ENCODE peak calls at places on chromosomes 7 and 10, in five cellular contexts. One of them, this sample, is unnamed.

GRCh38 chr10:130889240-130889639 is 422.3 kb downstream of the TCERG1L start:
- DNase-seq in activated CD8-positive, alpha-beta memory T cell treated with anti-CD3 and anti-CD28 coated beads for 24 hours: no peak
- DNase-seq in stimulated activated CD8-positive, alpha-beta memory T cell treated with anti-CD3 and anti-CD28 coated beads, Interleukin-15, amount 100 ng/mL, for 4 hours: no peak
- DNase-seq in mammary epithelial cell: no peak
- DNase-seq in activated naive CD4-positive, alpha-beta T cell treated with anti-CD3 and anti-CD28 coated beads for 36 hours: no peak
- DNase-seq in this sample: no peak

GRCh38 chr7:1708640-1709249 is 38.7 kb downstream of the ELFN1 start:
- DNase-seq in activated naive CD4-positive, alpha-beta T cell treated with anti-CD3 and anti-CD28 coated beads for 36 hours: no peak
- DNase-seq in activated CD8-positive, alpha-beta memory T cell treated with anti-CD3 and anti-CD28 coated beads for 24 hours: no peak
- DNase-seq in mammary epithelial cell: no peak
- DNase-seq in stimulated activated CD8-positive, alpha-beta memory T cell treated with anti-CD3 and anti-CD28 coated beads, Interleukin-15, amount 100 ng/mL, for 4 hours: no peak
- DNase-seq in this sample: no peak

GRCh38 chr10:80598084-80598798 is 60.5 kb downstream of the SH2D4B start:
- DNase-seq in stimulated activated CD8-positive, alpha-beta memory T cell treated with anti-CD3 and anti-CD28 coated beads, Interleukin-15, amount 100 ng/mL, for 4 hours: no peak
- DNase-seq in mammary epithelial cell: no peak
- DNase-seq in activated CD8-positive, alpha-beta memory T cell treated with anti-CD3 and anti-CD28 coated beads for 24 hours: no peak
- DNase-seq in activated naive CD4-positive, alpha-beta T cell treated with anti-CD3 and anti-CD28 coated beads for 36 hours: no peak
- DNase-seq in this sample: no peak

GRCh38 chr7:103073989-103074518 is 542 bp downstream of the FBXL13 start:
- DNase-seq in activated CD8-positive, alpha-beta memory T cell treated with anti-CD3 and anti-CD28 coated beads for 24 hours: no peak
- DNase-seq in mammary epithelial cell: no peak
- DNase-seq in stimulated activated CD8-positive, alpha-beta memory T cell treated with anti-CD3 and anti-CD28 coated beads, Interleukin-15, amount 100 ng/mL, for 4 hours: no peak
- DNase-seq in activated naive CD4-positive, alpha-beta T cell treated with anti-CD3 and anti-CD28 coated beads for 36 hours: no peak
- DNase-seq in this sample: no peak

GRCh38 chr10:31490858-31491504 is 172.0 kb downstream of the ZEB1 start:
- DNase-seq in activated naive CD4-positive, alpha-beta T cell treated with anti-CD3 and anti-CD28 coated beads for 36 hours: peak; percentile 27
- DNase-seq in mammary epithelial cell: peak; percentile 29
- DNase-seq in stimulated activated CD8-positive, alpha-beta memory T cell treated with anti-CD3 and anti-CD28 coated beads, Interleukin-15, amount 100 ng/mL, for 4 hours: no peak
- DNase-seq in activated CD8-positive, alpha-beta memory T cell treated with anti-CD3 and anti-CD28 coated beads for 24 hours: no peak
- DNase-seq in this sample: peak; percentile 49

GRCh38 chr10:103139803-103140202 is 53.3 kb downstream of the NT5C2 start:
- DNase-seq in activated CD8-positive, alpha-beta memory T cell treated with anti-CD3 and anti-CD28 coated beads for 24 hours: no peak
- DNase-seq in stimulated activated CD8-positive, alpha-beta memory T cell treated with anti-CD3 and anti-CD28 coated beads, Interleukin-15, amount 100 ng/mL, for 4 hours: no peak
- DNase-seq in activated naive CD4-positive, alpha-beta T cell treated with anti-CD3 and anti-CD28 coated beads for 36 hours: peak; percentile 10
- DNase-seq in mammary epithelial cell: no peak
- DNase-seq in this sample: no peak

GRCh38 chr10:75108684-75109458 is 2.6 kb upstream of the SAMD8 start:
- DNase-seq in stimulated activated CD8-positive, alpha-beta memory T cell treated with anti-CD3 and anti-CD28 coated beads, Interleukin-15, amount 100 ng/mL, for 4 hours: no peak
- DNase-seq in activated naive CD4-positive, alpha-beta T cell treated with anti-CD3 and anti-CD28 coated beads for 36 hours: no peak
- DNase-seq in activated CD8-positive, alpha-beta memory T cell treated with anti-CD3 and anti-CD28 coated beads for 24 hours: peak; percentile 57
- DNase-seq in mammary epithelial cell: no peak
- DNase-seq in this sample: no peak

GRCh38 chr10:116721991-116722392 is 20.4 kb downstream of the HSPA12A start:
- DNase-seq in activated CD8-positive, alpha-beta memory T cell treated with anti-CD3 and anti-CD28 coated beads for 24 hours: no peak
- DNase-seq in mammary epithelial cell: no peak
- DNase-seq in activated naive CD4-positive, alpha-beta T cell treated with anti-CD3 and anti-CD28 coated beads for 36 hours: no peak
- DNase-seq in stimulated activated CD8-positive, alpha-beta memory T cell treated with anti-CD3 and anti-CD28 coated beads, Interleukin-15, amount 100 ng/mL, for 4 hours: no peak
- DNase-seq in this sample: no peak

GRCh38 chr7:140060788-140061606 is 1.8 kb downstream of the PARP12 start:
- DNase-seq in activated naive CD4-positive, alpha-beta T cell treated with anti-CD3 and anti-CD28 coated beads for 36 hours: no peak
- DNase-seq in stimulated activated CD8-positive, alpha-beta memory T cell treated with anti-CD3 and anti-CD28 coated beads, Interleukin-15, amount 100 ng/mL, for 4 hours: no peak
- DNase-seq in mammary epithelial cell: no peak
- DNase-seq in activated CD8-positive, alpha-beta memory T cell treated with anti-CD3 and anti-CD28 coated beads for 24 hours: no peak
- DNase-seq in this sample: no peak

GRCh38 chr10:72890086-72890485 is 3.5 kb upstream of the OIT3 start:
- DNase-seq in stimulated activated CD8-positive, alpha-beta memory T cell treated with anti-CD3 and anti-CD28 coated beads, Interleukin-15, amount 100 ng/mL, for 4 hours: no peak
- DNase-seq in activated CD8-positive, alpha-beta memory T cell treated with anti-CD3 and anti-CD28 coated beads for 24 hours: no peak
- DNase-seq in mammary epithelial cell: no peak
- DNase-seq in activated naive CD4-positive, alpha-beta T cell treated with anti-CD3 and anti-CD28 coated beads for 36 hours: no peak
- DNase-seq in this sample: no peak

GRCh38 chr10:128324058-128324457 is 197.8 kb upstream of the MKI67 start:
- DNase-seq in stimulated activated CD8-positive, alpha-beta memory T cell treated with anti-CD3 and anti-CD28 coated beads, Interleukin-15, amount 100 ng/mL, for 4 hours: no peak
- DNase-seq in mammary epithelial cell: no peak
- DNase-seq in activated naive CD4-positive, alpha-beta T cell treated with anti-CD3 and anti-CD28 coated beads for 36 hours: peak; percentile 18
- DNase-seq in activated CD8-positive, alpha-beta memory T cell treated with anti-CD3 and anti-CD28 coated beads for 24 hours: no peak
- DNase-seq in this sample: no peak

GRCh38 chr7:28813238-28813962 is 144.7 kb downstream of the TRIL start:
- DNase-seq in mammary epithelial cell: no peak
- DNase-seq in activated CD8-positive, alpha-beta memory T cell treated with anti-CD3 and anti-CD28 coated beads for 24 hours: no peak
- DNase-seq in activated naive CD4-positive, alpha-beta T cell treated with anti-CD3 and anti-CD28 coated beads for 36 hours: no peak
- DNase-seq in stimulated activated CD8-positive, alpha-beta memory T cell treated with anti-CD3 and anti-CD28 coated beads, Interleukin-15, amount 100 ng/mL, for 4 hours: no peak
- DNase-seq in this sample: no peak

GRCh38 chr10:35271086-35271834 is 65.0 kb upstream of the CCNY start:
- DNase-seq in activated CD8-positive, alpha-beta memory T cell treated with anti-CD3 and anti-CD28 coated beads for 24 hours: no peak
- DNase-seq in activated naive CD4-positive, alpha-beta T cell treated with anti-CD3 and anti-CD28 coated beads for 36 hours: no peak
- DNase-seq in stimulated activated CD8-positive, alpha-beta memory T cell treated with anti-CD3 and anti-CD28 coated beads, Interleukin-15, amount 100 ng/mL, for 4 hours: no peak
- DNase-seq in mammary epithelial cell: no peak
- DNase-seq in this sample: no peak

GRCh38 chr7:91463330-91463729 is 199.1 kb downstream of the FZD1 start:
- DNase-seq in activated CD8-positive, alpha-beta memory T cell treated with anti-CD3 and anti-CD28 coated beads for 24 hours: no peak
- DNase-seq in activated naive CD4-positive, alpha-beta T cell treated with anti-CD3 and anti-CD28 coated beads for 36 hours: no peak
- DNase-seq in mammary epithelial cell: no peak
- DNase-seq in stimulated activated CD8-positive, alpha-beta memory T cell treated with anti-CD3 and anti-CD28 coated beads, Interleukin-15, amount 100 ng/mL, for 4 hours: no peak
- DNase-seq in this sample: no peak

GRCh38 chr7:89021741-89022140 is 226.2 kb upstream of the TEX47 start:
- DNase-seq in activated naive CD4-positive, alpha-beta T cell treated with anti-CD3 and anti-CD28 coated beads for 36 hours: no peak
- DNase-seq in mammary epithelial cell: no peak
- DNase-seq in stimulated activated CD8-positive, alpha-beta memory T cell treated with anti-CD3 and anti-CD28 coated beads, Interleukin-15, amount 100 ng/mL, for 4 hours: no peak
- DNase-seq in activated CD8-positive, alpha-beta memory T cell treated with anti-CD3 and anti-CD28 coated beads for 24 hours: no peak
- DNase-seq in this sample: no peak

GRCh38 chr10:14024349-14025202 is 306.1 kb downstream of the FRMD4A start:
- DNase-seq in mammary epithelial cell: no peak
- DNase-seq in stimulated activated CD8-positive, alpha-beta memory T cell treated with anti-CD3 and anti-CD28 coated beads, Interleukin-15, amount 100 ng/mL, for 4 hours: no peak
- DNase-seq in activated naive CD4-positive, alpha-beta T cell treated with anti-CD3 and anti-CD28 coated beads for 36 hours: no peak
- DNase-seq in activated CD8-positive, alpha-beta memory T cell treated with anti-CD3 and anti-CD28 coated beads for 24 hours: no peak
- DNase-seq in this sample: no peak

GRCh38 chr10:67772894-67773511 is 65.0 kb downstream of the DNAJC12 start:
- DNase-seq in activated naive CD4-positive, alpha-beta T cell treated with anti-CD3 and anti-CD28 coated beads for 36 hours: no peak
- DNase-seq in activated CD8-positive, alpha-beta memory T cell treated with anti-CD3 and anti-CD28 coated beads for 24 hours: no peak
- DNase-seq in stimulated activated CD8-positive, alpha-beta memory T cell treated with anti-CD3 and anti-CD28 coated beads, Interleukin-15, amount 100 ng/mL, for 4 hours: no peak
- DNase-seq in mammary epithelial cell: no peak
- DNase-seq in this sample: no peak

GRCh38 chr7:78176186-78176585 is 377.6 kb downstream of the PHTF2 start:
- DNase-seq in mammary epithelial cell: no peak
- DNase-seq in activated naive CD4-positive, alpha-beta T cell treated with anti-CD3 and anti-CD28 coated beads for 36 hours: no peak
- DNase-seq in stimulated activated CD8-positive, alpha-beta memory T cell treated with anti-CD3 and anti-CD28 coated beads, Interleukin-15, amount 100 ng/mL, for 4 hours: no peak
- DNase-seq in activated CD8-positive, alpha-beta memory T cell treated with anti-CD3 and anti-CD28 coated beads for 24 hours: no peak
- DNase-seq in this sample: no peak

GRCh38 chr7:37916017-37916672 is 472 bp downstream of the SFRP4 start:
- DNase-seq in activated naive CD4-positive, alpha-beta T cell treated with anti-CD3 and anti-CD28 coated beads for 36 hours: no peak
- DNase-seq in mammary epithelial cell: peak; percentile 14
- DNase-seq in activated CD8-positive, alpha-beta memory T cell treated with anti-CD3 and anti-CD28 coated beads for 24 hours: no peak
- DNase-seq in stimulated activated CD8-positive, alpha-beta memory T cell treated with anti-CD3 and anti-CD28 coated beads, Interleukin-15, amount 100 ng/mL, for 4 hours: no peak
- DNase-seq in this sample: no peak

GRCh38 chr10:76303682-76304316 is 872.4 kb downstream of the LRMDA start:
- DNase-seq in mammary epithelial cell: peak; percentile 51
- DNase-seq in activated naive CD4-positive, alpha-beta T cell treated with anti-CD3 and anti-CD28 coated beads for 36 hours: peak; percentile 42
- DNase-seq in activated CD8-positive, alpha-beta memory T cell treated with anti-CD3 and anti-CD28 coated beads for 24 hours: no peak
- DNase-seq in stimulated activated CD8-positive, alpha-beta memory T cell treated with anti-CD3 and anti-CD28 coated beads, Interleukin-15, amount 100 ng/mL, for 4 hours: no peak
- DNase-seq in this sample: peak; percentile 17

GRCh38 chr10:33460461-33461294 is 126.2 kb upstream of the NRP1 start:
- DNase-seq in stimulated activated CD8-positive, alpha-beta memory T cell treated with anti-CD3 and anti-CD28 coated beads, Interleukin-15, amount 100 ng/mL, for 4 hours: no peak
- DNase-seq in activated CD8-positive, alpha-beta memory T cell treated with anti-CD3 and anti-CD28 coated beads for 24 hours: no peak
- DNase-seq in mammary epithelial cell: no peak
- DNase-seq in activated naive CD4-positive, alpha-beta T cell treated with anti-CD3 and anti-CD28 coated beads for 36 hours: no peak
- DNase-seq in this sample: no peak